ENCODE peak calls at places on chromosomes 7 and 10, in five cellular contexts. One of them, this sample, is unnamed.

GRCh38 chr7:147197006-147197405 is 1080.4 kb downstream of the CNTNAP2 start:
- DNase-seq in adrenal gland: no peak
- DNase-seq in neuronal stem cell: no peak
- DNase-seq in SJSA1: no peak
- DNase-seq in Panc1: no peak
- DNase-seq in this sample: no peak

GRCh38 chr7:131683536-131684125 is 127.2 kb upstream of the PODXL start:
- DNase-seq in adrenal gland: no peak
- DNase-seq in SJSA1: no peak
- DNase-seq in neuronal stem cell: no peak
- DNase-seq in Panc1: no peak
- DNase-seq in this sample: no peak

GRCh38 chr10:118234654-118235053 is 107.5 kb downstream of the FAM204A start:
- DNase-seq in Panc1: no peak
- DNase-seq in adrenal gland: no peak
- DNase-seq in neuronal stem cell: no peak
- DNase-seq in SJSA1: no peak
- DNase-seq in this sample: no peak

GRCh38 chr7:151309306-151309705 is 32.3 kb upstream of the NUB1 start:
- DNase-seq in Panc1: no peak
- DNase-seq in adrenal gland: no peak
- DNase-seq in SJSA1: no peak
- DNase-seq in neuronal stem cell: no peak
- DNase-seq in this sample: no peak

GRCh38 chr10:31036209-31036608 is 4.5 kb upstream of the ZNF438 start:
- DNase-seq in adrenal gland: no peak
- DNase-seq in SJSA1: no peak
- DNase-seq in neuronal stem cell: no peak
- DNase-seq in Panc1: no peak
- DNase-seq in this sample: peak; percentile 68

GRCh38 chr10:20396168-20396567 is 500.9 kb downstream of the NEBL start:
- DNase-seq in adrenal gland: no peak
- DNase-seq in Panc1: no peak
- DNase-seq in neuronal stem cell: no peak
- DNase-seq in SJSA1: no peak
- DNase-seq in this sample: no peak

GRCh38 chr10:51747211-51747610 is 47.8 kb upstream of the CSTF2T start:
- DNase-seq in Panc1: no peak
- DNase-seq in adrenal gland: no peak
- DNase-seq in SJSA1: no peak
- DNase-seq in neuronal stem cell: no peak
- DNase-seq in this sample: no peak

GRCh38 chr7:140176271-140176701 is 497 bp downstream of the KDM7A start:
- DNase-seq in SJSA1: no peak
- DNase-seq in adrenal gland: no peak
- DNase-seq in Panc1: no peak
- DNase-seq in neuronal stem cell: peak; percentile 20
- DNase-seq in this sample: no peak

GRCh38 chr7:139118234-139118802 is 8.8 kb upstream of the ZC3HAV1 start:
- DNase-seq in SJSA1: no peak
- DNase-seq in neuronal stem cell: no peak
- DNase-seq in adrenal gland: no peak
- DNase-seq in Panc1: peak; percentile 75
- DNase-seq in this sample: no peak

GRCh38 chr7:36287371-36288241 is 102.1 kb upstream of the ANLN start:
- DNase-seq in Panc1: peak; percentile 78
- DNase-seq in adrenal gland: no peak
- DNase-seq in SJSA1: no peak
- DNase-seq in neuronal stem cell: no peak
- DNase-seq in this sample: no peak

GRCh38 chr10:102645388-102645740 is 1.1 kb downstream of the TRIM8 start:
- DNase-seq in neuronal stem cell: peak; percentile 56
- DNase-seq in Panc1: peak; percentile 43
- DNase-seq in adrenal gland: peak; percentile 85
- DNase-seq in SJSA1: peak; percentile 72
- DNase-seq in this sample: no peak

GRCh38 chr7:8236781-8237407 is 25.1 kb downstream of the ICA1 start:
- DNase-seq in neuronal stem cell: no peak
- DNase-seq in Panc1: no peak
- DNase-seq in adrenal gland: no peak
- DNase-seq in SJSA1: no peak
- DNase-seq in this sample: no peak

GRCh38 chr10:106795619-106796018 is 368.9 kb downstream of the SORCS1 start:
- DNase-seq in Panc1: no peak
- DNase-seq in SJSA1: no peak
- DNase-seq in neuronal stem cell: peak; percentile 37
- DNase-seq in adrenal gland: no peak
- DNase-seq in this sample: peak; percentile 41

DNA sequence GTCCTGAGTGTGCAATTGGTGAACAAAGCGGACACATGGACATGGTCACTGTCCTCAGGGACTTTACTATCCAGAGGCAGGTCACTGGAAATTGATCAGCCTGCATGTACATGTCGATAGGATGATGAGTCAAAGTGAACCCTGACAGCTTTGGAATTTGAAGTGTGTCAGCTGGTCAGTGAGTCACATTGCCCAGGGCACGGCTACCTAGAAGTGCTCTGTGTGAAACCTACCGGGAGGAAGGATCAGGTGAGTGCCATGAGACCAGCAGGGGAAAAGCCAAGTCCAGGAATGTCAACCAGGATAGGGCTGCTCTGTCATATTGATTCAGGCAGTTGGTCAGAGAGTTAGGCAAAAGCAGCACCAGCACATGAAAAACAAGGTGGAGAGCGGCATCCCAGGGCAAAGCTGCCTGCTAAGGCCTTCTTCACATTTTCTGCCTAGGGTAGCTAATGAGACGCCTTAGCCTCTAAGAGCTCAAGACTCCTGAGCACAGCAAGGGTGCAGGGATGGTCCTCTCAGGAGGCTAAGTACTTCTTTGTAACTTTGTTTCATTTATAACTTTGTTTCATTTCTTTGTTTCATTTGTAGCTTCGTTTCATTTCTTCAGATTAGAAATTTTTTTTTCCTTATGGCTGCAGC is 19.4 kb upstream of the PDCD4 start:
- DNase-seq in Panc1: no peak
- DNase-seq in adrenal gland: no peak
- DNase-seq in SJSA1: no peak
- DNase-seq in neuronal stem cell: no peak
- DNase-seq in this sample: no peak
- H3K27ac ChIP-seq in Panc1: peak overlapping the region; percentile 41
- H3K27ac ChIP-seq in adrenal gland: no peak overlapping the region
- H3K27ac ChIP-seq in SJSA1: no peak overlapping the region
- H3K27ac ChIP-seq in neuronal stem cell: no peak overlapping the region
- H3K27ac ChIP-seq in this sample: no peak overlapping the region

DNA sequence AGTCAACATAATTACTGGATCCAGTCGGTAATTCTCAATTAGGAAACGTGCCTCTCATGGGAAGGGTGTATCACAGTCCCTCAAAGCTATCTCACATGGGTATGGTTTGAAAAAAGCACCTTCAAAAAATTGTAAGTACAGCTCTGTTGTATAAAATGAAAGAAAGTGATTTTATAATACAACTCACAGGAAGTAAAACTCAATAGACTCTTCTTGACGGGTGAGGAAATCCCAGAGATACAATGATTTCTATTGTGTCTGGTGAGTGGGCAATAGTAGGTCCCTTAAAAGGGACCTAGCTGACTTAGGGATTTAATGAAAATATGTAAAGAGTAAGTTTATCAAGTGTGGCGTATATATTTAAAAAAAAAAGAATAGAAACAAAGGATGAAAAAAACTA is 27.0 kb downstream of the TASOR2 start:
- DNase-seq in Panc1: no peak
- DNase-seq in adrenal gland: no peak
- DNase-seq in neuronal stem cell: no peak
- DNase-seq in SJSA1: no peak
- DNase-seq in this sample: no peak
- H3K4me3 ChIP-seq in Panc1: no peak overlapping the region
- H3K4me3 ChIP-seq in adrenal gland: no peak overlapping the region
- H3K4me3 ChIP-seq in neuronal stem cell: no peak overlapping the region
- H3K4me3 ChIP-seq in SJSA1: no peak overlapping the region
- H3K4me3 ChIP-seq in this sample: no peak overlapping the region

GRCh38 chr7:25832926-25833325 is 319.1 kb upstream of the NFE2L3 start:
- DNase-seq in adrenal gland: no peak
- DNase-seq in neuronal stem cell: no peak
- DNase-seq in SJSA1: no peak
- DNase-seq in Panc1: no peak
- DNase-seq in this sample: no peak
- H3K36me3 ChIP-seq in adrenal gland: no peaks in the 10 kb centered on the region
- H3K36me3 ChIP-seq in neuronal stem cell: no peaks in the 10 kb centered on the region
- H3K36me3 ChIP-seq in SJSA1: no peaks in the 10 kb centered on the region
- H3K36me3 ChIP-seq in Panc1: no peaks in the 10 kb centered on the region
- H3K36me3 ChIP-seq in this sample: no peaks in the 10 kb centered on the region

DNA sequence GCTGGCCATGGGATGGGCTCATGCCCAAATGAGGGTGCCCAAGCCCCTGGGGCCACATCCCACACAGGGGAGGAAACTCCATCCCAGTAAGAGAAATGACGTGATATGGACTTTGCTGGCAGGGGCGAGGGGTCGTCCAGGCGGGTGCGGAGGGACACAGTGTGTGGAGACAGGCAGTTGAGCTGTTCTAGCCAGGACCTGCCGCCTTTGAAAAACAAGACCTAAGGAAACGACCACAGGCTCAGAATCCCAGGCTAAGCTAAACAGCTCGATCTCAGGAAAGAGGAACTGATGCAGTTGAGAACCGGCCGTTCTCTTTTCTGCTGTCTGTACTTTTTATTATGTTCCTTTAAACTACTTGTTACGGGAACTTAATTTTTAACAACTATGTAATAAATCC is 51.1 kb upstream of the NFE2L3 start:
- DNase-seq in neuronal stem cell: no peak
- DNase-seq in SJSA1: no peak
- DNase-seq in adrenal gland: no peak
- DNase-seq in Panc1: no peak
- DNase-seq in this sample: no peak
- H3K27ac ChIP-seq in neuronal stem cell: peak overlapping the region; percentile 71
- H3K27ac ChIP-seq in SJSA1: no peak overlapping the region
- H3K27ac ChIP-seq in adrenal gland: no peak overlapping the region
- H3K27ac ChIP-seq in Panc1: no peak overlapping the region
- H3K27ac ChIP-seq in this sample: no peak overlapping the region

DNA sequence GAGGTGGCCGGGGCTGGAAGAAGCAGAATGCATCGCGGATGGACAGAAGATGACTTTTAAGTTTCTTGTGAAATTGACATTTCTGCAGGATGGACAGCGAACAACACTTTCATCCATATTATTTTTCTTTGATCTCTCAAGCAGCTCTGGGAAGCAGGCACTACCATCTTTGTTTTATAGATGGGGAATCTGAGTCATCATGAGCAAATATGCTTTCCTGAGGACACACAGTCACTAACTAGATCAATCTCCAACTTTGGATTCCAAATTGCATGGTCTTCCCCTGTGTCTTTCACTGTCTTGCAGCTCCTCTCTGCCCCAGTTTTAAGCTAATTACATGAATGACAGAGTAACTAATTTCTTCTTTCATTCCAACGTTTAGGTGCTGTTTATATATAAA is 201.5 kb downstream of the ADAM12 start:
- DNase-seq in adrenal gland: no peak
- DNase-seq in Panc1: no peak
- DNase-seq in SJSA1: no peak
- DNase-seq in neuronal stem cell: no peak
- DNase-seq in this sample: no peak
- H3K4me3 ChIP-seq in adrenal gland: no peak overlapping the region
- H3K4me3 ChIP-seq in Panc1: no peak overlapping the region
- H3K4me3 ChIP-seq in SJSA1: no peak overlapping the region
- H3K4me3 ChIP-seq in neuronal stem cell: no peak overlapping the region
- H3K4me3 ChIP-seq in this sample: no peak overlapping the region